ENCODE peak calls at places on chromosome 9, in seven cellular contexts. F, Q, M, R, V, G and P are unnamed samples.

GRCh38 chr9:130860458-130861316 is 25.6 kb downstream of the ABL1 start:
- DNase-seq in F (no peak), Q (peak), M (peak), R (no peak), V (no peak), G (no peak), P (peak)

GRCh38 chr9:116124472-116125040 is 29.0 kb upstream of the PAPPA start:
- DNase-seq in F (no peak), Q (no peak), M (peak), R (no peak), V (no peak), G (no peak), P (no peak)

GRCh38 chr9:116695441-116695840 is 8.3 kb downstream of the TRIM32 start:
- DNase-seq in F (no peak), Q (no peak), M (no peak), R (no peak), V (no peak), G (no peak), P (no peak)

GRCh38 chr9:93596399-93596798 is 20.0 kb downstream of the PHF2 start:
- DNase-seq in F (no peak), Q (no peak), M (no peak), R (no peak), V (no peak), G (no peak), P (no peak)

GRCh38 chr9:110555551-110555950 is 24.0 kb downstream of the SVEP1 start:
- DNase-seq in F (no peak), Q (no peak), M (peak), R (no peak), V (no peak), G (no peak), P (no peak)

GRCh38 chr9:121765021-121765950 is 113.9 kb downstream of the DAB2IP start:
- DNase-seq in F (peak), Q (no peak), M (peak), R (no peak), V (peak), G (no peak), P (peak)

GRCh38 chr9:34282096-34282495 is 47.0 kb downstream of the KIF24 start:
- DNase-seq in F (no peak), Q (no peak), M (peak), R (no peak), V (no peak), G (no peak), P (no peak)

GRCh38 chr9:133528887-133529262 is 4.1 kb upstream of the MYMK start:
- DNase-seq in F (no peak), Q (no peak), M (no peak), R (no peak), V (no peak), G (no peak), P (no peak)

GRCh38 chr9:130972957-130973685 is 34.1 kb upstream of the FIBCD1 start:
- DNase-seq in F (no peak), Q (no peak), M (no peak), R (no peak), V (no peak), G (no peak), P (no peak)

GRCh38 chr9:110089681-110090370 is 118.1 kb downstream of the C9orf152 start:
- DNase-seq in F (peak), Q (no peak), M (no peak), R (no peak), V (peak), G (no peak), P (no peak)

GRCh38 chr9:120733190-120733589 is 18.9 kb upstream of the MEGF9 start:
- DNase-seq in F (peak), Q (peak), M (peak), R (no peak), V (no peak), G (no peak), P (no peak)

DNA sequence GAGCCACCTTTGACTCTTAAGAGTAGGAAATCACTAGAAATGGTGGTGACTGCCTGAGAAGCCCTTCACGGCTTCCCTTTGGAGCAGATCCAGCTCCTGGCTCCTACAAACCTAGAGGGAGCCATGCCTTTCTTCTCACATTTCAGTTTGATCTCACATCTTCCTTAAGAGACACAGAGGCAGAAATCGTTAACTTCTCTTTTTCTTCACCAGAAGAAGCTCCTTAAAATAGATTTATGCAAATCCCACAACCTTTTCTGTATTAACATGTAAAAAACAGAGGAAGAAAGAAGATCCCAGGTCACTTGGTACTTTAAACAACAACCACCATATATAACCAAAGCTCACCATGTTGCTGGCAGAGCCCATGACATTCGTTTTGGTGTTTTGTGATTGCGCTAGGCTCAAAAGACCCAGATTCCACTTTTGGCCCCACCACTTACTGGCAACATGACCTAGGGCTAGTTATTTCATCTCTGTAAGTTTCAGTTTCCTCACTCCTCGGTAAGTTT is 29.6 kb downstream of the PAX5 start:
- DNase-seq in F (no peak), Q (no peak), M (no peak), R (no peak), V (no peak), G (no peak), P (no peak)
- H3K4me3 ChIP-seq in F (no peak), Q (no peak), M (no peak), R (no peak), V (no peak), G (no peak), P (no peak)

GRCh38 chr9:99852617-99853016 is 30.9 kb downstream of the NR4A3 start:
- DNase-seq in F (no peak), Q (no peak), M (no peak), R (no peak), V (no peak), G (no peak), P (no peak)
- H3K4me3 ChIP-seq in F (no peak), Q (no peak), M (no peak), R (no peak), V (no peak), G (no peak), P (no peak)

GRCh38 chr9:137231313-137232039 is 775 bp downstream of the SLC34A3 start:
- DNase-seq in F (no peak), Q (no peak), M (no peak), R (no peak), V (no peak), G (no peak), P (no peak)

GRCh38 chr9:137232510-137232909 is 1.8 kb downstream of the SLC34A3 start:
- DNase-seq in F (no peak), Q (no peak), M (no peak), R (no peak), V (no peak), G (no peak), P (no peak)

GRCh38 chr9:137230720-137231207 is at the start of gene SLC34A3:
- DNase-seq in F (no peak), Q (no peak), M (no peak), R (no peak), V (no peak), G (no peak), P (no peak)

GRCh38 chr9:137233143-137233980 is 2.7 kb downstream of the SLC34A3 start:
- DNase-seq in F (no peak), Q (no peak), M (no peak), R (no peak), V (no peak), G (no peak), P (no peak)

GRCh38 chr9:137232101-137232500 is 1.4 kb downstream of the SLC34A3 start:
- DNase-seq in F (no peak), Q (no peak), M (no peak), R (no peak), V (no peak), G (no peak), P (no peak)
- H3K4me3 ChIP-seq in F (no peak), Q (no peak), M (no peak), R (no peak), V (no peak), G (no peak), P (no peak)

DNA sequence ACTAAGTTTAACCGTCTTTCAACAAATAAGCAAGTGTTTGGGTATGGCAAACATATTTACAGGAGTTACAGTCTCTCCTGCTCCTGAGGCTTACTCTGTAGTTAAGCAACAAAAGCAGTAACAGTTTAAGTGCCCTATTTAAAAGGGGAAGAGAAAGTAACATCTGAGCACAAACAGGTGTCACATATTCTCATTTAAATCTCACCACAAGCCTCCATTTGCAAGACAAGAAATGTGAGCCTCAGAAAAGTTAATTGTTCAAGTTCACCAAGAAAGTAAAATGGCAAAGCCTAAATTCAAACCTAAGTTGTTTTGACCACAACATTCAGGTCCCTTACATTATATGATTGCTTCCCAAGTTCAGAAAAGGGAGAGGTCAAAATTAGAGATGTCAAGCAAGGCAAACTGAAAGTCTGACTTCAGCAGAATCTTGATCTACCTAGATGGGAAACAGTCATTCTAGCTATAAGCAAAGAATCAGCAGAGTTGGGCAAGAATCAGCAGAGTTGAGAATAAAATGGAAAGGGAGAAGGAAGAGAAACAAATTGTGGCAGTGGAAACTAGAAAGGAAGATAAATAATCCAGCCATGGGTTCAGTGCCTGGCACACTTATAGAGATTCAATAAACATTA is 93.4 kb downstream of the STRBP start:
- DNase-seq in F (no peak), Q (no peak), M (no peak), R (no peak), V (no peak), G (no peak), P (no peak)
- H3K4me3 ChIP-seq in F (no peak), Q (no peak), M (no peak), R (no peak), V (no peak), G (no peak), P (no peak)

DNA sequence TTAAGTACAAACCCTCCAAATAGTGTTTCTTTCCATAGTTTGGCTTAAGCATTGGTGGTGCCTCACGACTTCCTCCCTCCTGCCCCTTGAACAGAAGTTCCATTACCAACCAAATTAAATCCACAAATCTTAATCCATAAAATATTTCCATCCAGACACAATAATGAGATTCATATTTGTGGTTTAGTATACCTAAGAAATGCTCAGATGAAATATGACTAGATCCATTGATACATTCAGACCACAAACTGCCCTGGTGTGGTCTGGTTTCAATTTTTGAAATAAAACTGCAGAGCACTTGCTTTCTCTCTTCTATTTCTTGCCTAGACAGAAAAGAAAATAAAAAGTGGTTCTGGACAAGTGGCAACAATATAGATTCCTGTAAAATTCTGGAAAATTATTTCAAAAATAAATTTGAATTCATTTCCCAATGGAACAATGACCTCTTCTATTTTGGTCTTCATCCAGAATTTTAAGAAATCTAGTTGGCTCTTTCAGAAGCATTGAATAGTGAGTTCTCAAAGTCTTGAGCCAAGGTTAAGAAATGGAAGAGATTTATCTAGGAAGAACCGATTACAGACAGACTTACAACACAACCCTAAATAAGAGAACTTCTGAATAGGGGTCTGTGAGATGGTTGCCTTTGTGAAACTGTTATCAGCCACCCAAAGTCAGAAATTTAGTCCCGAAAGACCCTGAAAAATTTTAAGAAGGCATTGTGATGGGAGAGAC is 14.0 kb downstream of the TNC start:
- DNase-seq in F (no peak), Q (no peak), M (no peak), R (no peak), V (no peak), G (no peak), P (no peak)
- H3K4me3 ChIP-seq in F (no peak), Q (no peak), M (no peak), R (no peak), V (no peak), G (no peak), P (no peak)

GRCh38 chr9:69412741-69413150 is 87.7 kb downstream of the ENTREP1 start:
- DNase-seq in F (peak), Q (no peak), M (peak), R (no peak), V (no peak), G (no peak), P (peak)
- H3K4me3 ChIP-seq in F (no peak), Q (peak), M (no peak), R (no peak), V (no peak), G (no peak), P (no peak)

GRCh38 chr9:14303110-14303509 is 10.8 kb downstream of the NFIB start:
- DNase-seq in F (no peak), Q (no peak), M (no peak), R (no peak), V (no peak), G (no peak), P (no peak)

GRCh38 chr9:14303526-14303925 is 10.4 kb downstream of the NFIB start:
- DNase-seq in F (no peak), Q (no peak), M (no peak), R (no peak), V (no peak), G (no peak), P (no peak)

GRCh38 chr9:14301582-14301981 is 12.4 kb downstream of the NFIB start:
- DNase-seq in F (no peak), Q (no peak), M (no peak), R (no peak), V (no peak), G (no peak), P (no peak)

GRCh38 chr9:14301006-14301405 is 12.9 kb downstream of the NFIB start:
- DNase-seq in F (no peak), Q (no peak), M (no peak), R (no peak), V (no peak), G (no peak), P (no peak)

DNA sequence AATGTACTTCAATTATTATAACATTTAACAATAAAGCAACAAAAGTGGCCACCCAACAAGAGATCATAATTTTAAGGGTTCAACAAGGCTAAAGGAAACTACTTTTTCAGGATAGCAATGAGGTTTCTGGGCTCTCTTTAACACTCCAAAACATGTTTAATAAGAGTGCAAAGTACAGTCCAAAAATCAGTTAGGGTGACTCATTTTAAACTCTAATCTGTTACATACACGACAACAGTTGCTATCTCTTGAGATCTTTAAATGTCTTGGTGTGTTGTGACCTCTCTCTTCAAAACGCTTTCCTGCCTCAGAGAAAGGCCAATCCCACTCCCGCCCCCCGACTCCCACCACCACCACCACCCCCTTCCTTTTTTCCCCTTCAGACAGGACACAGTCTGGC is 11.5 kb downstream of the NFIB start:
- DNase-seq in F (peak), Q (no peak), M (no peak), R (no peak), V (no peak), G (no peak), P (no peak)
- H3K4me3 ChIP-seq in F (no peak), Q (no peak), M (no peak), R (no peak), V (no peak), G (no peak), P (no peak)

GRCh38 chr9:84917366-84918063 is 248.0 kb downstream of the NTRK2 start:
- DNase-seq in F (no peak), Q (no peak), M (no peak), R (no peak), V (no peak), G (no peak), P (no peak)
- H3K4me3 ChIP-seq in F (no peak), Q (no peak), M (no peak), R (no peak), V (no peak), G (no peak), P (no peak)

GRCh38 chr9:89463986-89464901 is 33.7 kb downstream of the SEMA4D start:
- DNase-seq in F (no peak), Q (no peak), M (no peak), R (peak), V (no peak), G (peak), P (no peak)
- H3K4me3 ChIP-seq in F (no peak), Q (no peak), M (no peak), R (no peak), V (no peak), G (peak), P (no peak)